ENCODE peak calls at places on chromosomes 1 and 21, in five cellular contexts. One of them, this sample, is unnamed. For H3K27me3, the result is how much of the 10 kb centered on the place peaks cover.

GRCh38 chr1:156912861-156913808 is 7.3 kb upstream of the LRRC71 start:
- DNase-seq in pancreas: peak
- DNase-seq in prostate gland: no peak
- DNase-seq in neural progenitor cell: no peak
- DNase-seq in hepatocyte: peak
- DNase-seq in this sample: peak

GRCh38 chr21:23792300-23792699 is 1815.0 kb downstream of the MRPL39 start:
- DNase-seq in neural progenitor cell: no peak
- DNase-seq in pancreas: no peak
- DNase-seq in hepatocyte: no peak
- DNase-seq in prostate gland: no peak
- DNase-seq in this sample: no peak

GRCh38 chr1:52323731-52324130 is 42.3 kb downstream of the CC2D1B start:
- DNase-seq in pancreas: no peak
- DNase-seq in hepatocyte: no peak
- DNase-seq in neural progenitor cell: no peak
- DNase-seq in prostate gland: no peak
- DNase-seq in this sample: no peak

GRCh38 chr1:31371560-31371959 is 1.3 kb downstream of the FABP3 start:
- DNase-seq in neural progenitor cell: no peak
- DNase-seq in pancreas: no peak
- DNase-seq in prostate gland: no peak
- DNase-seq in hepatocyte: no peak
- DNase-seq in this sample: no peak

GRCh38 chr21:33936221-33937038 is 20.8 kb upstream of the ATP5PO start:
- DNase-seq in neural progenitor cell: no peak
- DNase-seq in pancreas: no peak
- DNase-seq in hepatocyte: no peak
- DNase-seq in prostate gland: no peak
- DNase-seq in this sample: no peak

GRCh38 chr1:180503274-180503862 is 991 bp upstream of the ACBD6 start:
- DNase-seq in neural progenitor cell: no peak
- DNase-seq in hepatocyte: no peak
- DNase-seq in pancreas: no peak
- DNase-seq in prostate gland: no peak
- DNase-seq in this sample: no peak

GRCh38 chr1:67361646-67362045 is 54.0 kb downstream of the IL12RB2 start:
- DNase-seq in neural progenitor cell: no peak
- DNase-seq in pancreas: no peak
- DNase-seq in prostate gland: no peak
- DNase-seq in hepatocyte: no peak
- DNase-seq in this sample: no peak

GRCh38 chr1:36306902-36307456 is 811 bp downstream of the SH3D21 start:
- DNase-seq in hepatocyte: peak
- DNase-seq in prostate gland: peak
- DNase-seq in pancreas: peak
- DNase-seq in neural progenitor cell: peak
- DNase-seq in this sample: peak

GRCh38 chr1:154353460-154353904 is 28.2 kb downstream of the ATP8B2 start:
- DNase-seq in pancreas: no peak
- DNase-seq in hepatocyte: peak
- DNase-seq in prostate gland: no peak
- DNase-seq in neural progenitor cell: peak
- DNase-seq in this sample: peak

GRCh38 chr21:22981819-22982218 is 1983.6 kb downstream of the NCAM2 start:
- DNase-seq in pancreas: no peak
- DNase-seq in hepatocyte: no peak
- DNase-seq in neural progenitor cell: no peak
- DNase-seq in prostate gland: no peak
- DNase-seq in this sample: no peak

GRCh38 chr21:42465008-42465878 is 30.8 kb downstream of the RSPH1 start:
- DNase-seq in prostate gland: no peak
- DNase-seq in neural progenitor cell: no peak
- DNase-seq in hepatocyte: peak
- DNase-seq in pancreas: no peak
- DNase-seq in this sample: no peak

GRCh38 chr1:248703674-248704073 is 1.1 kb upstream of the OR14I1 start:
- DNase-seq in hepatocyte: no peak
- DNase-seq in neural progenitor cell: no peak
- DNase-seq in prostate gland: no peak
- DNase-seq in pancreas: no peak
- DNase-seq in this sample: no peak

GRCh38 chr1:204286841-204287387 is 72.8 kb downstream of the PLEKHA6 start:
- DNase-seq in prostate gland: peak
- DNase-seq in hepatocyte: peak
- DNase-seq in pancreas: peak
- DNase-seq in neural progenitor cell: no peak
- DNase-seq in this sample: no peak

GRCh38 chr1:113674591-113674990 is 84.7 kb downstream of the PHTF1 start:
- DNase-seq in prostate gland: no peak
- DNase-seq in neural progenitor cell: no peak
- DNase-seq in hepatocyte: no peak
- DNase-seq in pancreas: no peak
- DNase-seq in this sample: no peak

GRCh38 chr1:53804791-53805505 is 33.1 kb downstream of the NDC1 start:
- DNase-seq in hepatocyte: no peak
- DNase-seq in pancreas: no peak
- DNase-seq in prostate gland: no peak
- DNase-seq in neural progenitor cell: no peak
- DNase-seq in this sample: no peak

GRCh38 chr1:60657926-60658325 is 424.4 kb upstream of the NFIA start:
- DNase-seq in hepatocyte: no peak
- DNase-seq in prostate gland: no peak
- DNase-seq in pancreas: no peak
- DNase-seq in neural progenitor cell: no peak
- DNase-seq in this sample: no peak

GRCh38 chr1:179206817-179207216 is 22.7 kb downstream of the ABL2 start:
- DNase-seq in neural progenitor cell: no peak
- DNase-seq in prostate gland: no peak
- DNase-seq in pancreas: no peak
- DNase-seq in hepatocyte: no peak
- DNase-seq in this sample: no peak

GRCh38 chr21:34592573-34592972 is 22.3 kb downstream of the RCAN1 start:
- DNase-seq in hepatocyte: no peak
- DNase-seq in prostate gland: no peak
- DNase-seq in pancreas: no peak
- DNase-seq in neural progenitor cell: no peak
- DNase-seq in this sample: no peak

GRCh38 chr1:247077768-247078314 is 770 bp downstream of the ZNF670 start:
- DNase-seq in prostate gland: no peak
- DNase-seq in hepatocyte: no peak
- DNase-seq in pancreas: no peak
- DNase-seq in neural progenitor cell: no peak
- DNase-seq in this sample: no peak

GRCh38 chr21:28883931-28884330 is 108.7 kb downstream of the LTN1 start:
- DNase-seq in pancreas: no peak
- DNase-seq in prostate gland: no peak
- DNase-seq in hepatocyte: no peak
- DNase-seq in neural progenitor cell: no peak
- DNase-seq in this sample: no peak

GRCh38 chr1:95657248-95657647 is 423.2 kb downstream of the RWDD3 start:
- DNase-seq in pancreas: no peak
- DNase-seq in hepatocyte: no peak
- DNase-seq in prostate gland: no peak
- DNase-seq in neural progenitor cell: no peak
- DNase-seq in this sample: no peak

GRCh38 chr1:17419626-17420328 is 19.7 kb downstream of the RCC2 start:
- DNase-seq in pancreas: peak
- DNase-seq in prostate gland: peak
- DNase-seq in neural progenitor cell: peak
- DNase-seq in hepatocyte: peak
- DNase-seq in this sample: peak

GRCh38 chr1:209652873-209653401 is 712 bp upstream of the LAMB3 start:
- DNase-seq in neural progenitor cell: no peak
- DNase-seq in hepatocyte: peak
- DNase-seq in pancreas: peak
- DNase-seq in prostate gland: peak
- DNase-seq in this sample: peak

GRCh38 chr1:12026586-12026985 is 7.3 kb downstream of the MIIP start:
- DNase-seq in hepatocyte: no peak
- DNase-seq in neural progenitor cell: no peak
- DNase-seq in prostate gland: no peak
- DNase-seq in pancreas: no peak
- DNase-seq in this sample: no peak

GRCh38 chr21:16912075-16912474 is 600.8 kb upstream of the CXADR start:
- DNase-seq in prostate gland: no peak
- DNase-seq in pancreas: no peak
- DNase-seq in hepatocyte: no peak
- DNase-seq in neural progenitor cell: no peak
- DNase-seq in this sample: no peak

GRCh38 chr1:8023287-8023994 is 2.7 kb downstream of the ERRFI1 start:
- DNase-seq in pancreas: peak
- DNase-seq in hepatocyte: no peak
- DNase-seq in neural progenitor cell: no peak
- DNase-seq in prostate gland: no peak
- DNase-seq in this sample: no peak

GRCh38 chr1:211135342-211135950 is 1.5 kb upstream of the KCNH1 start:
- DNase-seq in neural progenitor cell: peak
- DNase-seq in hepatocyte: peak
- DNase-seq in pancreas: no peak
- DNase-seq in prostate gland: no peak
- DNase-seq in this sample: peak

GRCh38 chr1:176849281-176849680 is 315.2 kb downstream of the ASTN1 start:
- DNase-seq in hepatocyte: no peak
- DNase-seq in prostate gland: no peak
- DNase-seq in pancreas: no peak
- DNase-seq in neural progenitor cell: no peak
- DNase-seq in this sample: no peak

GRCh38 chr1:160161965-160162705 is 10.7 kb downstream of the ATP1A4 start:
- DNase-seq in pancreas: no peak
- DNase-seq in hepatocyte: no peak
- DNase-seq in prostate gland: no peak
- DNase-seq in neural progenitor cell: peak
- DNase-seq in this sample: peak

GRCh38 chr1:100950776-100951175 is 54.9 kb downstream of the SLC30A7 start:
- DNase-seq in pancreas: no peak
- DNase-seq in prostate gland: no peak
- DNase-seq in neural progenitor cell: peak
- DNase-seq in hepatocyte: no peak
- DNase-seq in this sample: peak

GRCh38 chr1:159076753-159077656 is at the start of gene AIM2:
- DNase-seq in neural progenitor cell: no peak
- DNase-seq in pancreas: no peak
- DNase-seq in prostate gland: no peak
- DNase-seq in hepatocyte: no peak
- DNase-seq in this sample: no peak

GRCh38 chr1:183881387-183882084 is 76.6 kb downstream of the RGL1 start:
- DNase-seq in prostate gland: peak
- DNase-seq in hepatocyte: peak
- DNase-seq in neural progenitor cell: peak
- DNase-seq in pancreas: peak
- DNase-seq in this sample: peak

GRCh38 chr1:176058686-176059085 is 148.4 kb downstream of the COP1 start:
- DNase-seq in neural progenitor cell: peak
- DNase-seq in prostate gland: no peak
- DNase-seq in hepatocyte: peak
- DNase-seq in pancreas: no peak
- DNase-seq in this sample: peak

GRCh38 chr1:228810855-228811654 is 75.8 kb downstream of the RHOU start:
- DNase-seq in pancreas: no peak
- DNase-seq in hepatocyte: no peak
- DNase-seq in prostate gland: no peak
- DNase-seq in neural progenitor cell: no peak
- DNase-seq in this sample: no peak

GRCh38 chr21:40422851-40423635 is 423.9 kb downstream of the DSCAM start:
- DNase-seq in pancreas: no peak
- DNase-seq in neural progenitor cell: no peak
- DNase-seq in hepatocyte: no peak
- DNase-seq in prostate gland: no peak
- DNase-seq in this sample: no peak

GRCh38 chr1:18632218-18632588 is 1.6 kb downstream of the PAX7 start:
- DNase-seq in hepatocyte: no peak
- DNase-seq in pancreas: no peak
- DNase-seq in neural progenitor cell: peak
- DNase-seq in prostate gland: no peak
- DNase-seq in this sample: peak
- H3K4me3 ChIP-seq in hepatocyte: no peak
- H3K4me3 ChIP-seq in pancreas: no peak
- H3K4me3 ChIP-seq in neural progenitor cell: peak
- H3K4me3 ChIP-seq in prostate gland: no peak
- H3K4me3 ChIP-seq in this sample: peak

GRCh38 chr1:214318956-214319355 is 38.0 kb downstream of the SMYD2 start:
- DNase-seq in prostate gland: no peak
- DNase-seq in neural progenitor cell: no peak
- DNase-seq in pancreas: no peak
- DNase-seq in hepatocyte: no peak
- DNase-seq in this sample: no peak

GRCh38 chr1:214317300-214317699 is 36.3 kb downstream of the SMYD2 start:
- DNase-seq in pancreas: no peak
- DNase-seq in hepatocyte: no peak
- DNase-seq in neural progenitor cell: no peak
- DNase-seq in prostate gland: no peak
- DNase-seq in this sample: peak

GRCh38 chr1:214317734-214318133 is 36.8 kb downstream of the SMYD2 start:
- DNase-seq in pancreas: no peak
- DNase-seq in neural progenitor cell: no peak
- DNase-seq in hepatocyte: no peak
- DNase-seq in prostate gland: no peak
- DNase-seq in this sample: no peak

GRCh38 chr1:214319930-214320329 is 39.0 kb downstream of the SMYD2 start:
- DNase-seq in pancreas: no peak
- DNase-seq in prostate gland: no peak
- DNase-seq in hepatocyte: no peak
- DNase-seq in neural progenitor cell: no peak
- DNase-seq in this sample: no peak

GRCh38 chr1:214318356-214318755 is 37.4 kb downstream of the SMYD2 start:
- DNase-seq in hepatocyte: no peak
- DNase-seq in neural progenitor cell: no peak
- DNase-seq in pancreas: no peak
- DNase-seq in prostate gland: no peak
- DNase-seq in this sample: no peak
- H3K27me3 ChIP-seq in hepatocyte: under half
- H3K27me3 ChIP-seq in neural progenitor cell: under half
- H3K27me3 ChIP-seq in pancreas: under half
- H3K27me3 ChIP-seq in prostate gland: under half
- H3K27me3 ChIP-seq in this sample: under half

DNA sequence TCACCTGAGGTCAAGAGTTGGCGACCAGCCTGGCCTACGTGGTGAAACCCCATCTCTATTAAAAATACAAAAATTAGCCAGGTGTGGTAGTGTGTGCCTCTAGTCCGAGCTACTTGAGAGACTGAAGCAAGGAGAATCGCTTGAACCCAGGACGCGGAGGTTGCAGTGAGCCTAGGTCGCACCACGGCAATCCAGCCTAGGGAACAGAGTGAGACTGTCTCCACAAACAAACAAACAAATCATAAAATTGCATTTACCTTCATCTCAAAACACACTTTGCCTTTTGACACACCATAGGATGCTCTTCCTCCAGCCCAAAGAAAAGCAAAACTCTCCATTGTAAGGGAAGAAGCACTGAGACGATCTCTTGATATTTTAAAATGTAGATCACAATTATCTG is 4.3 kb downstream of the HNRNPU start:
- DNase-seq in pancreas: no peak
- DNase-seq in hepatocyte: no peak
- DNase-seq in prostate gland: no peak
- DNase-seq in neural progenitor cell: no peak
- DNase-seq in this sample: no peak
- H3K4me3 ChIP-seq in pancreas: no peak
- H3K4me3 ChIP-seq in hepatocyte: no peak
- H3K4me3 ChIP-seq in prostate gland: no peak
- H3K4me3 ChIP-seq in neural progenitor cell: peak
- H3K4me3 ChIP-seq in this sample: no peak

GRCh38 chr1:220890582-220890981 is 11.3 kb downstream of the HLX start:
- DNase-seq in neural progenitor cell: no peak
- DNase-seq in pancreas: no peak
- DNase-seq in hepatocyte: no peak
- DNase-seq in prostate gland: no peak
- DNase-seq in this sample: peak
- H3K27me3 ChIP-seq in neural progenitor cell: half or more
- H3K27me3 ChIP-seq in pancreas: under half
- H3K27me3 ChIP-seq in hepatocyte: half or more
- H3K27me3 ChIP-seq in prostate gland: half or more
- H3K27me3 ChIP-seq in this sample: half or more

This sample was measured in H7.